ENCODE peak calls at places on chromosome 5, in eight cellular contexts. L is ELR; G is fibroblast of mammary gland; K is heart right ventricle; Z is CD4-positive, CD25-positive, alpha-beta regulatory T cell; H is astrocyte of the spinal cord; M is nephron progenitor cell; N is uterus. F is an unnamed sample.
A peak's percentile ranks its signal among the peaks of the same experiment; 100 is the strongest.

GRCh38 chr5:119355636-119356383 is at the start of gene TNFAIP8:
- DNase-seq in L (peak; percentile 72), G (peak; percentile 66), K (peak; percentile 60), Z (peak; percentile 21), H (peak; percentile 71), M (peak; percentile 61), N (peak; percentile 58), F (peak; percentile 69)

GRCh38 chr5:65199988-65200668 is 281.6 kb downstream of the ADAMTS6 start:
- DNase-seq in L (peak; percentile 70), G (peak; percentile 86), K (no peak), Z (no peak), H (peak; percentile 86), M (no peak), N (no peak), F (peak; percentile 73)

GRCh38 chr5:33475706-33476105 is 34.9 kb downstream of the TARS1 start:
- DNase-seq in L (no peak), G (no peak), K (no peak), Z (no peak), H (no peak), M (no peak), N (no peak), F (no peak)

GRCh38 chr5:132052520-132052919 is 7.9 kb upstream of the IL3 start:
- DNase-seq in L (no peak), G (no peak), K (no peak), Z (no peak), H (no peak), M (no peak), N (no peak), F (no peak)

GRCh38 chr5:84825616-84826015 is 440.9 kb upstream of the EDIL3 start:
- DNase-seq in L (peak; percentile 2), G (no peak), K (no peak), Z (no peak), H (peak; percentile 19), M (no peak), N (no peak), F (peak; percentile 82)

GRCh38 chr5:53419247-53419646 is 61.2 kb upstream of the FST start:
- DNase-seq in L (peak; percentile 91), G (peak; percentile 97), K (no peak), Z (no peak), H (peak; percentile 71), M (no peak), N (no peak), F (peak; percentile 91)

GRCh38 chr5:133816791-133817190 is 151.6 kb downstream of the C5orf15 start:
- DNase-seq in L (no peak), G (no peak), K (no peak), Z (no peak), H (no peak), M (no peak), N (no peak), F (no peak)

GRCh38 chr5:84384604-84385575 is at the start of gene EDIL3:
- DNase-seq in L (peak; percentile 36), G (peak; percentile 28), K (peak; percentile 8), Z (no peak), H (peak; percentile 73), M (peak; percentile 82), N (peak; percentile 37), F (peak; percentile 72)

GRCh38 chr5:53456366-53456765 is 24.1 kb upstream of the FST start:
- DNase-seq in L (no peak), G (no peak), K (no peak), Z (no peak), H (no peak), M (no peak), N (no peak), F (no peak)

GRCh38 chr5:149416977-149417713 is 38.1 kb upstream of the IL17B start:
- DNase-seq in L (no peak), G (peak; percentile 51), K (peak; percentile 30), Z (no peak), H (no peak), M (no peak), N (peak; percentile 67), F (peak; percentile 90)

GRCh38 chr5:133404724-133405123 is 207.6 kb downstream of the FSTL4 start:
- DNase-seq in L (peak; percentile 56), G (peak; percentile 22), K (no peak), Z (no peak), H (no peak), M (no peak), N (no peak), F (no peak)

GRCh38 chr5:119398713-119399492 is 43.1 kb downstream of the TNFAIP8 start:
- DNase-seq in L (peak; percentile 11), G (no peak), K (peak; percentile 62), Z (no peak), H (no peak), M (peak; percentile 4), N (peak; percentile 47), F (peak; percentile 77)

GRCh38 chr5:170945275-170945674 is 83.5 kb downstream of the RANBP17 start:
- DNase-seq in L (no peak), G (no peak), K (no peak), Z (no peak), H (no peak), M (no peak), N (no peak), F (no peak)

GRCh38 chr5:119355244-119355635 is 579 bp upstream of the TNFAIP8 start:
- DNase-seq in L (peak; percentile 15), G (no peak), K (no peak), Z (no peak), H (no peak), M (no peak), N (no peak), F (no peak)

GRCh38 chr5:61626639-61627282 is 294.7 kb downstream of the ZSWIM6 start:
- DNase-seq in L (no peak), G (no peak), K (no peak), Z (no peak), H (no peak), M (no peak), N (no peak), F (no peak)

GRCh38 chr5:54825005-54825404 is 160.4 kb downstream of the ESM1 start:
- DNase-seq in L (no peak), G (peak; percentile 65), K (no peak), Z (no peak), H (peak; percentile 25), M (no peak), N (no peak), F (peak; percentile 64)

GRCh38 chr5:116448869-116449453 is 125.7 kb downstream of the SEMA6A start:
- DNase-seq in L (no peak), G (no peak), K (no peak), Z (no peak), H (no peak), M (no peak), N (no peak), F (no peak)

GRCh38 chr5:105392122-105392709 is 1829.6 kb upstream of the NUDT12 start:
- DNase-seq in L (no peak), G (no peak), K (no peak), Z (no peak), H (no peak), M (no peak), N (no peak), F (no peak)

GRCh38 chr5:120600639-120601038 is 136.5 kb downstream of the PRR16 start:
- DNase-seq in L (no peak), G (no peak), K (no peak), Z (no peak), H (no peak), M (no peak), N (no peak), F (no peak)

GRCh38 chr5:86403190-86403589 is 214.6 kb upstream of the COX7C start:
- DNase-seq in L (no peak), G (no peak), K (no peak), Z (no peak), H (no peak), M (no peak), N (no peak), F (no peak)

GRCh38 chr5:77994943-77995342 is 218.8 kb upstream of the TBCA start:
- DNase-seq in L (no peak), G (no peak), K (no peak), Z (no peak), H (no peak), M (no peak), N (no peak), F (no peak)

F was measured in fibroblast of lung.